ENCODE peak calls at places on chromosomes 12 and 14, in six cellular contexts. One of them, this sample, is unnamed.

GRCh38 chr12:90959538-90960139 is 4.7 kb upstream of the CCER1 start:
- DNase-seq in heart left ventricle: no peak
- DNase-seq in fibroblast of mammary gland: peak
- DNase-seq in AG09319: peak
- DNase-seq in endothelial cell of umbilical vein: peak
- DNase-seq in GM10248: peak
- DNase-seq in this sample: no peak

GRCh38 chr14:89618821-89619551 is 202.0 kb upstream of the FOXN3 start:
- DNase-seq in heart left ventricle: peak
- DNase-seq in fibroblast of mammary gland: peak
- DNase-seq in AG09319: no peak
- DNase-seq in endothelial cell of umbilical vein: peak
- DNase-seq in GM10248: peak
- DNase-seq in this sample: no peak

GRCh38 chr14:23160924-23161522 is 22.4 kb downstream of the SLC7A8 start:
- DNase-seq in heart left ventricle: peak
- DNase-seq in fibroblast of mammary gland: peak
- DNase-seq in AG09319: peak
- DNase-seq in endothelial cell of umbilical vein: no peak
- DNase-seq in GM10248: no peak
- DNase-seq in this sample: peak

GRCh38 chr12:2384533-2385328 is 331.9 kb downstream of the CACNA1C start:
- DNase-seq in heart left ventricle: no peak
- DNase-seq in fibroblast of mammary gland: peak
- DNase-seq in AG09319: peak
- DNase-seq in endothelial cell of umbilical vein: no peak
- DNase-seq in GM10248: no peak
- DNase-seq in this sample: no peak

GRCh38 chr12:2998789-2999264 is 39.6 kb downstream of the TEAD4 start:
- DNase-seq in heart left ventricle: peak
- DNase-seq in fibroblast of mammary gland: peak
- DNase-seq in AG09319: no peak
- DNase-seq in endothelial cell of umbilical vein: no peak
- DNase-seq in GM10248: no peak
- DNase-seq in this sample: no peak

GRCh38 chr12:93860659-93861373 is 183.6 kb downstream of the CRADD start:
- DNase-seq in heart left ventricle: no peak
- DNase-seq in fibroblast of mammary gland: no peak
- DNase-seq in AG09319: no peak
- DNase-seq in endothelial cell of umbilical vein: no peak
- DNase-seq in GM10248: no peak
- DNase-seq in this sample: no peak

GRCh38 chr12:96906498-96906848 is 584 bp upstream of the NEDD1 start:
- DNase-seq in heart left ventricle: no peak
- DNase-seq in fibroblast of mammary gland: no peak
- DNase-seq in AG09319: no peak
- DNase-seq in endothelial cell of umbilical vein: no peak
- DNase-seq in GM10248: no peak
- DNase-seq in this sample: no peak

GRCh38 chr12:29104495-29104894 is 44.6 kb upstream of the FAR2 start:
- DNase-seq in heart left ventricle: no peak
- DNase-seq in fibroblast of mammary gland: no peak
- DNase-seq in AG09319: no peak
- DNase-seq in endothelial cell of umbilical vein: peak
- DNase-seq in GM10248: no peak
- DNase-seq in this sample: no peak

GRCh38 chr14:81234268-81234667 is 13.5 kb upstream of the GTF2A1 start:
- DNase-seq in heart left ventricle: no peak
- DNase-seq in fibroblast of mammary gland: no peak
- DNase-seq in AG09319: no peak
- DNase-seq in endothelial cell of umbilical vein: no peak
- DNase-seq in GM10248: no peak
- DNase-seq in this sample: no peak

GRCh38 chr12:117234441-117234840 is 44.2 kb upstream of the FBXO21 start:
- DNase-seq in heart left ventricle: no peak
- DNase-seq in fibroblast of mammary gland: no peak
- DNase-seq in AG09319: no peak
- DNase-seq in endothelial cell of umbilical vein: no peak
- DNase-seq in GM10248: no peak
- DNase-seq in this sample: no peak

GRCh38 chr12:62519043-62519442 is 52.4 kb downstream of the MON2 start:
- DNase-seq in heart left ventricle: no peak
- DNase-seq in fibroblast of mammary gland: no peak
- DNase-seq in AG09319: no peak
- DNase-seq in endothelial cell of umbilical vein: no peak
- DNase-seq in GM10248: no peak
- DNase-seq in this sample: no peak

GRCh38 chr14:102530828-102531478 is 21.4 kb upstream of the ANKRD9 start:
- DNase-seq in heart left ventricle: no peak
- DNase-seq in fibroblast of mammary gland: no peak
- DNase-seq in AG09319: no peak
- DNase-seq in endothelial cell of umbilical vein: no peak
- DNase-seq in GM10248: no peak
- DNase-seq in this sample: no peak

GRCh38 chr12:78473136-78473535 is 391.4 kb upstream of the SYT1 start:
- DNase-seq in heart left ventricle: no peak
- DNase-seq in fibroblast of mammary gland: peak
- DNase-seq in AG09319: no peak
- DNase-seq in endothelial cell of umbilical vein: peak
- DNase-seq in GM10248: no peak
- DNase-seq in this sample: no peak

GRCh38 chr12:94941440-94941862 is 62.0 kb downstream of the NDUFA12 start:
- DNase-seq in heart left ventricle: peak
- DNase-seq in fibroblast of mammary gland: peak
- DNase-seq in AG09319: peak
- DNase-seq in endothelial cell of umbilical vein: peak
- DNase-seq in GM10248: no peak
- DNase-seq in this sample: no peak

GRCh38 chr12:78385541-78385940 is 479.0 kb upstream of the SYT1 start:
- DNase-seq in heart left ventricle: no peak
- DNase-seq in fibroblast of mammary gland: peak
- DNase-seq in AG09319: no peak
- DNase-seq in endothelial cell of umbilical vein: no peak
- DNase-seq in GM10248: no peak
- DNase-seq in this sample: no peak

GRCh38 chr14:54490448-54490805 is 1.6 kb upstream of the GMFB start:
- DNase-seq in heart left ventricle: no peak
- DNase-seq in fibroblast of mammary gland: no peak
- DNase-seq in AG09319: no peak
- DNase-seq in endothelial cell of umbilical vein: no peak
- DNase-seq in GM10248: no peak
- DNase-seq in this sample: no peak

GRCh38 chr14:39957290-39957689 is 525.1 kb upstream of the FBXO33 start:
- DNase-seq in heart left ventricle: no peak
- DNase-seq in fibroblast of mammary gland: no peak
- DNase-seq in AG09319: no peak
- DNase-seq in endothelial cell of umbilical vein: no peak
- DNase-seq in GM10248: peak
- DNase-seq in this sample: no peak

GRCh38 chr14:100538566-100539318 is 48.5 kb downstream of the BEGAIN start:
- DNase-seq in heart left ventricle: peak
- DNase-seq in fibroblast of mammary gland: no peak
- DNase-seq in AG09319: no peak
- DNase-seq in endothelial cell of umbilical vein: no peak
- DNase-seq in GM10248: no peak
- DNase-seq in this sample: peak

DNA sequence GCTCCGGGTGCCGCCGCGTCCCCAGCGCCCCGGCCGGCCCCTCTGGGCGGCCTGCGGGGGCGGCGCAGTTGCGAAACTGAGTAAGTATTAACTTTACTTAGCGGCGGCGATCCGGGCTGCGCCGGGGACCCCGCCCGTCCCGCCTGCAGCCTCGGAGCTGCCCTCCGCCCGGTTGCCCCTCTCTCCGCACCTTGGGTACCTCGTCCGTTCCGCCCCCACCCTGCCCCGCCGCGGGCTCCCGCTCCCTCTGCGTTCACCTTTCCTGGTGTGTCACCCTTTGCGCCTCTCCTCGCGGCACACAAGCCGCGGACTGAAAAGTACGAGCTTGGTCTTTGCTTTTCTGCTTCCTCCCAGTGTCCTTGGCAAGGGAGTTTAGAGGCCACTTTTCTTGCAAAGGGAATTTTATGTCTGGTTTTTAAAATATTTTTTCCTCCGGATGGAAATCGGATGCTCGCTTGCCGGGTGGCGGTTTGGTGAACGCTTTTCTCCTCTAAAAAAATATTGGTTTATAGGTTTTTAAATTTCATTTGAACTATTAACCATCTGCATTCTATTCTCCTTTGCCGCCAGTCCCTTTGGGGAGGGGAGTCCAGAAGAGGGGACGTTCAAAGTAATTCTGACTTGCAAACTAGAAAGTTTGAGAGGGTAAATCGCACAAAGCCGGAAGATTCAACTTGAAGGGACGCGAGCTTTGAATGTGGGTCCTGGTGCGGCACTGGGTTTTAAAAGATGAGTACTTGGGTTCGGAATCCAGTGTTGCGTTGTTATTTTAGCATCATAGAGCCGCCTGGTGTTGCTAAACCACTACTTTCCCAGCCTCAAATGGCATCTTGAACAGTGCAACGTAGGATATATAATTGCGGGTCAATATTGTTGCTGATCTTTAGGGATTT is 833 bp downstream of the RASSF8 start:
- DNase-seq in heart left ventricle: peak
- DNase-seq in fibroblast of mammary gland: peak
- DNase-seq in AG09319: peak
- DNase-seq in endothelial cell of umbilical vein: peak
- DNase-seq in GM10248: peak
- DNase-seq in this sample: no peak
- TF ChIP-seq CTCF in heart left ventricle: peak
- TF ChIP-seq CTCF in fibroblast of mammary gland: peak
- TF ChIP-seq CTCF in AG09319: peak
- TF ChIP-seq CTCF in endothelial cell of umbilical vein: no peak
- TF ChIP-seq CTCF in GM10248: no peak
- TF ChIP-seq CTCF in this sample: no peak

GRCh38 chr12:20382117-20382516 is 13.8 kb downstream of the PDE3A start:
- DNase-seq in heart left ventricle: no peak
- DNase-seq in fibroblast of mammary gland: no peak
- DNase-seq in AG09319: no peak
- DNase-seq in endothelial cell of umbilical vein: no peak
- DNase-seq in GM10248: no peak
- DNase-seq in this sample: no peak

GRCh38 chr12:20377750-20378149 is 9.4 kb downstream of the PDE3A start:
- DNase-seq in heart left ventricle: no peak
- DNase-seq in fibroblast of mammary gland: no peak
- DNase-seq in AG09319: no peak
- DNase-seq in endothelial cell of umbilical vein: no peak
- DNase-seq in GM10248: no peak
- DNase-seq in this sample: no peak

GRCh38 chr12:20372326-20373097 is 4.2 kb downstream of the PDE3A start:
- DNase-seq in heart left ventricle: no peak
- DNase-seq in fibroblast of mammary gland: no peak
- DNase-seq in AG09319: no peak
- DNase-seq in endothelial cell of umbilical vein: peak
- DNase-seq in GM10248: no peak
- DNase-seq in this sample: no peak

GRCh38 chr12:20374775-20375174 is 6.4 kb downstream of the PDE3A start:
- DNase-seq in heart left ventricle: no peak
- DNase-seq in fibroblast of mammary gland: no peak
- DNase-seq in AG09319: no peak
- DNase-seq in endothelial cell of umbilical vein: peak
- DNase-seq in GM10248: no peak
- DNase-seq in this sample: no peak

DNA sequence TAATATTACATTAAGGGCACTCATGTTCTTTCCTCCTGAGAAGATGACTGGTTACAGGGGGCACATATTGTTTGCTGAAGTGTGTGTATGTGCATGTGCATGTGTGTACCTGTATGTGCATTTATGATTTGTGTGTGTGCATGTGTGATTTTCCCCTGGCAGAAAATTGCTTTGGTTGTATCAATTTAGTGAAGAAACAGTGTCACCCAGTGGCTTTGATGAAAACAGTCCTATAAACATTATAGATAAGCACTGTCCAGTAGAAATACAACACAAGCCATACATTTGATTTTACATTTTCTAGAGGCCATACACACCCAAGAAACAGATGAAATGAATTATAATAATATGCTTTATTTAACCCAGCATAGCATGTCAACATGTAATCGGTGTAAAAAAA is 8.6 kb downstream of the PDE3A start:
- DNase-seq in heart left ventricle: no peak
- DNase-seq in fibroblast of mammary gland: peak
- DNase-seq in AG09319: no peak
- DNase-seq in endothelial cell of umbilical vein: peak
- DNase-seq in GM10248: no peak
- DNase-seq in this sample: no peak
- TF ChIP-seq CTCF in heart left ventricle: peak
- TF ChIP-seq CTCF in fibroblast of mammary gland: peak
- TF ChIP-seq CTCF in AG09319: peak
- TF ChIP-seq CTCF in endothelial cell of umbilical vein: peak
- TF ChIP-seq CTCF in GM10248: no peak
- TF ChIP-seq CTCF in this sample: no peak

GRCh38 chr12:44465139-44465538 is 411.0 kb downstream of the NELL2 start:
- DNase-seq in heart left ventricle: no peak
- DNase-seq in fibroblast of mammary gland: no peak
- DNase-seq in AG09319: no peak
- DNase-seq in endothelial cell of umbilical vein: no peak
- DNase-seq in GM10248: no peak
- DNase-seq in this sample: no peak
- TF ChIP-seq CTCF in heart left ventricle: no peak
- TF ChIP-seq CTCF in fibroblast of mammary gland: no peak
- TF ChIP-seq CTCF in AG09319: no peak
- TF ChIP-seq CTCF in endothelial cell of umbilical vein: no peak
- TF ChIP-seq CTCF in GM10248: no peak
- TF ChIP-seq CTCF in this sample: no peak

DNA sequence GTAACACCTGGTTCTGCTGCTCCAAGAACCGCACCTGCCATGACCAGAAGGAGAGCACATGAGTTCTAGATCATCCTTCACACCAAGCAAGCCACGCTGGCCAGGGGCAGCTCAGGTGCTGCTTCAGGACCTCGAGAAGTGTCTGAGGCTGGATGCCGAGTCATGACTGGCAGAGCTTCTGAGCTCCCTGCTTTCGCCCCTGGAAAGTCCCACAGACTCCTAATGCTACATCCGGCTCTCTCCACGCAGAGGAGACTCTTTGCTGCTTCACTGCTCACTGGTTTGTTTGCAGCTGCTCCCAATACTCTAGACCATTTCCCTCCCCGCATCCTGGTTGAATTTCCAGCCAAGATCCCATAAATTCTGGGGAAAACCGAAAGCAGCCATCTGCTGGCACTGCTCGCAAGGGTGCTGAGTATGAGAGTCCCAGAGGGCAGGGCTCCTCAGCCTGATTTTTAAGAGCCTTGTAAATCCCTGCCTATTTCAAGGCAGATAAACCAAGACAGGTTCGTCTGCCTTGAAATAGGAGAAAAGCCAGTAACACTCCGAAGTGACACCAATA is 1.4 kb downstream of the KRT2 start:
- DNase-seq in heart left ventricle: no peak
- DNase-seq in fibroblast of mammary gland: peak
- DNase-seq in AG09319: no peak
- DNase-seq in endothelial cell of umbilical vein: no peak
- DNase-seq in GM10248: no peak
- DNase-seq in this sample: no peak
- TF ChIP-seq CTCF in heart left ventricle: no peak
- TF ChIP-seq CTCF in fibroblast of mammary gland: no peak
- TF ChIP-seq CTCF in AG09319: no peak
- TF ChIP-seq CTCF in endothelial cell of umbilical vein: no peak
- TF ChIP-seq CTCF in GM10248: no peak
- TF ChIP-seq CTCF in this sample: no peak

This sample was measured in CD14-positive monocyte.